ENCODE peak calls at places on chromosome 21, in four cellular contexts. O is HEK293T, Z is WTC11, G is K562. M is an unnamed sample.

GRCh38 chr21:38729745-38730401 is 75.9 kb upstream of the ETS2 start:
- DNase-seq in O (no peak), Z (no peak), G (no peak), M (no peak)

GRCh38 chr21:39144191-39144590 is 39.1 kb downstream of the PSMG1 start:
- DNase-seq in O (no peak), Z (no peak), G (peak), M (no peak)

GRCh38 chr21:29072873-29073221 is 601 bp downstream of the CCT8 start:
- DNase-seq in O (peak), Z (no peak), G (no peak), M (peak)

GRCh38 chr21:30083120-30083945 is 83.3 kb downstream of the CLDN17 start:
- DNase-seq in O (no peak), Z (peak), G (no peak), M (no peak)

GRCh38 chr21:32772281-32773047 is 909 bp upstream of the PAXBP1 start:
- DNase-seq in O (peak), Z (no peak), G (peak), M (no peak)

GRCh38 chr21:20875741-20876140 is 122.5 kb upstream of the NCAM2 start:
- DNase-seq in O (no peak), Z (no peak), G (no peak), M (no peak)

GRCh38 chr21:17613242-17613676 is 558 bp upstream of the BTG3 start:
- DNase-seq in O (peak), Z (no peak), G (no peak), M (no peak)

GRCh38 chr21:36247316-36247715 is 72.7 kb upstream of the MORC3 start:
- DNase-seq in O (no peak), Z (no peak), G (no peak), M (no peak)

GRCh38 chr21:14947613-14948160 is 117.1 kb downstream of the NRIP1 start:
- DNase-seq in O (no peak), Z (no peak), G (no peak), M (peak)

GRCh38 chr21:28333455-28334108 is 659.1 kb downstream of the LTN1 start:
- DNase-seq in O (no peak), Z (no peak), G (no peak), M (peak)

GRCh38 chr21:25682382-25682781 is 43.3 kb downstream of the JAM2 start:
- DNase-seq in O (no peak), Z (peak), G (no peak), M (no peak)

GRCh38 chr21:29298348-29299045 is at the start of gene BACH1:
- DNase-seq in O (peak), Z (peak), G (peak), M (peak)

GRCh38 chr21:35475768-35476167 is 426.7 kb upstream of the RUNX1 start:
- DNase-seq in O (no peak), Z (no peak), G (no peak), M (no peak)

GRCh38 chr21:27759091-27759659 is 792.3 kb upstream of the ADAMTS5 start:
- DNase-seq in O (no peak), Z (peak), G (no peak), M (no peak)

GRCh38 chr21:26079376-26079775 is 91.2 kb downstream of the APP start:
- DNase-seq in O (no peak), Z (no peak), G (no peak), M (no peak)

GRCh38 chr21:40200962-40201361 is 333.7 kb downstream of the PCP4 start:
- DNase-seq in O (no peak), Z (no peak), G (no peak), M (no peak)

GRCh38 chr21:30146558-30147282 is 19.9 kb downstream of the CLDN17 start:
- DNase-seq in O (no peak), Z (no peak), G (no peak), M (no peak)

GRCh38 chr21:37257526-37257966 is 9.6 kb downstream of the VPS26C start:
- DNase-seq in O (no peak), Z (no peak), G (no peak), M (peak)

GRCh38 chr21:14070968-14071367 is 139.8 kb downstream of the LIPI start:
- DNase-seq in O (no peak), Z (no peak), G (no peak), M (no peak)

GRCh38 chr21:34743831-34744230 is 75.0 kb downstream of the CLIC6 start:
- DNase-seq in O (no peak), Z (no peak), G (no peak), M (no peak)

GRCh38 chr21:36150192-36150711 is 6.4 kb upstream of the DOP1B start:
- DNase-seq in O (no peak), Z (no peak), G (no peak), M (no peak)

GRCh38 chr21:46457801-46458314 is 833 bp upstream of the DIP2A start:
- DNase-seq in O (peak), Z (no peak), G (peak), M (peak)

GRCh38 chr21:16522512-16522911 is 792.7 kb downstream of the USP25 start:
- DNase-seq in O (no peak), Z (no peak), G (no peak), M (no peak)

GRCh38 chr21:16519656-16520055 is 789.9 kb downstream of the USP25 start:
- DNase-seq in O (no peak), Z (no peak), G (no peak), M (no peak)

GRCh38 chr21:16519012-16519411 is 789.2 kb downstream of the USP25 start:
- DNase-seq in O (no peak), Z (no peak), G (no peak), M (no peak)

GRCh38 chr21:16514316-16514715 is 784.5 kb downstream of the USP25 start:
- DNase-seq in O (no peak), Z (no peak), G (no peak), M (no peak)

GRCh38 chr21:16517380-16517779 is 787.6 kb downstream of the USP25 start:
- DNase-seq in O (no peak), Z (no peak), G (no peak), M (no peak)
- TF ChIP-seq ELF4 in O (no peak), Z (no peak), G (no peak), M (no peak)

GRCh38 chr21:31744162-31744800 is 12.4 kb upstream of the SCAF4 start:
- DNase-seq in O (no peak), Z (no peak), G (no peak), M (no peak)
- TF ChIP-seq ELF4 in O (no peak), Z (no peak), G (no peak), M (no peak)

DNA sequence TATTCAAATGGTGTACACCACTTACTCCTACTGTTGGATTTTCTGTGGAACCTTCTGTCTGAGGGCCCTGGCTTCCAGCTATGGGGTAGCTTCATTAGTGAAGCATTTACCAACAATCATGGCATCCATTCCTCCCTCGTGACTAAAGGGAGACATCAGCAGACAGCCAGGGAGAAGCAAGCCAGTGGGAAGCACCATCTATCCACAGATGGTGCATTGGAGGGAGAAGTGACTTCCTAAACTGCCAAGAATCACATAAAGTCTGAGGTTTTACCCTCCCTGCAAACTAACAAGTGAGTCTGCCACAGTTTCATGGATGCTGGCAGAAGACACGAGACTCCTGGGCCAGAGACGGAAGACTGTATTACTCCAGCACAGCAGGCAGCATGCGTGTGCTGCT is 31.4 kb downstream of the UMODL1 start:
- DNase-seq in O (no peak), Z (no peak), G (no peak), M (no peak)
- TF ChIP-seq ELF4 in O (no peak), Z (no peak), G (no peak), M (no peak)

DNA sequence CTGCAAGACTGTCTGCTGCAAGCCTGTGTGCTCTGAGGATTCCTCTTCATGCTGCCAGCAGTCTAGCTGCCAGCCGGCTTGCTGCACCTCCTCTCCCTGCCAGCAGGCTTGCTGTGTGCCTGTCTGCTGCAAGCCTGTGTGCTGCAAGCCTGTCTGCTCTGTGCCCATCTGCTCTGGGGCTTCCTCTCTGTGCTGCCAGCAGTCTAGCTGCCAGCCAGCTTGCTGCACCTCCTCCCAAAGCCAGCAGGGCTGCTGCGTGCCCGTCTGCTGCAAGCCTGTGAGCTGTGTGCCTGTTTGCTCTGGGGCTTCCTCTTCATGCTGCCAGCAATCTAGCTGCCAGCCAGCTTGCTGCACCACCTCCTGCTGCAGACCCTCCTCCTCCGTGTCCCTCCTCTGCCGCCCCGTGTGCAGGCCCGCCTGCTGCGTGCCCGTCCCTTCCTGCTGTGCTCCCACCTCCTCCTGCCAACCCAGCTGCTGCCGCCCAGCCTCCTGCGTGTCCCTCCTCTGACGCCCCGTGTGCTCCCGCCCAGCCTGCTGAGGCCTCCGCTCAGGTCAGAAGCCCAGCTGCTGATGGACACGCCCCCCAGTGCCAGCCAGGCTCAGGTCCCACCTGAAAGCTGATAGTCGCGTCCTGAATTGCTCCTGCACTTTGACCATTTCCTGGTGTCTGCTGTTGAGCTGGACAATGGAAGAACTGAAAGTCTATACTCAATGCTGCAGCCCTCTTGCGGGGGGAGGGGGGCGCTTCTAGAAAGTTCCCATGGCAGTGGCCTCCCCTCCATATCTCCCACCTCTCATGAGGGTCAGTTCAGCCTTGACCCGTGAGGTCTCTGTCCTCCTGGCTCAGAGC is 1.2 kb downstream of the KRTAP10-4 start:
- DNase-seq in O (no peak), Z (no peak), G (no peak), M (peak)
- TF ChIP-seq ELF4 in O (no peak), Z (no peak), G (no peak), M (no peak)

GRCh38 chr21:45326169-45326833 is 38.6 kb upstream of the POFUT2 start:
- DNase-seq in O (no peak), Z (no peak), G (no peak), M (no peak)
- TF ChIP-seq ELF4 in O (no peak), Z (no peak), G (no peak), M (no peak)

GRCh38 chr21:44310628-44311027 is 10.8 kb downstream of the PFKL start:
- DNase-seq in O (no peak), Z (no peak), G (no peak), M (no peak)
- TF ChIP-seq ELF4 in O (no peak), Z (no peak), G (no peak), M (no peak)

DNA sequence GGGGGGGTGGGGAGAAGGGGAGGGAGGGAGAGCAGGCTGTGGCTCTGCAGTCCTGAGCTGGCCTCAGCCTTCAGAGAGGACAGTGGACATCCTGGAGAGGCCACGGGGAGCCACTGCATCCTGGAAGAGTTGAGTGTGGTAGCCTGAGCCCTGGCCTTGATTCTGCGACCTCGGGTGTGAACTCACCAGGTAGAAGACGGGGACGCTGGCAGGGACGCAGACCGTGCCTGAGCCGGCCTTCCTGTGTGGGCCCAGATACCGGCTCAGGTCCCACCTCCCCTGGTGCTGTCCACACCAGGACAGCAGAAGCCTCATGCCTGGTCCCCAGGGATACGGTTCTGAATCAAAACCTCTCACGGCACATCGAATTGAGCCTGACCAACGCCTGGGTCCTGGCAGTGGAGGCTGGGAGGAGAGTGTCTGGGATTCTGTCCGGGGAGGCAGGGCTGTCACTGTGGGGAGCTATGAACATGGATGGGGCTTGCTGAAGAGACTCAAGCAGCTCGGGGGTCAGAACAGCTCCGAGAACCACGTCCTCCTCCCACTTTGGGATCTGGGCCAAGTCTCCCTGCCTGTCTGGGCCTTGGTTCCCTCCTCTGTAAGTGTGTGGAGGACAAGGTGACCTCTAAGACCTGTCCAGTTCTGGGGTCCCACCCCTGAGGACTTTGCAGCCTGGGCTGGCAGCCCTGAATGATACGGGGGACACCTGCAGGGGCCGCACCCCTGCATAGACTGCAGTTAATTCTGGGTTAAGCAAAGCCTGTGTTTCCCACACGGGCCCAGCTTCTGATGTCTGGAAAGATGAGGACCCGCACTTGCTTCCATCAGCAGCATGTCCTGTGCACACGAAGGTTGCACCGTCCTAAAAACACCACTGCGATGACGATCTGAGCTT is 30.4 kb downstream of the RRP1 start:
- DNase-seq in O (no peak), Z (no peak), G (no peak), M (no peak)
- TF ChIP-seq ELF4 in O (no peak), Z (no peak), G (no peak), M (no peak)